ENCODE peak calls at places on chromosomes 16 and 17, in six cellular contexts. H, Z, G, D, T and B are unnamed samples.
A peak's percentile ranks its signal among the peaks of the same experiment; 100 is the strongest.

GRCh38 chr17:81282876-81283275 is 12.2 kb downstream of the SLC38A10 start:
- DNase-seq in H (no peak), G (no peak), T (no peak), Z (no peak), D (no peak), B (no peak)

GRCh38 chr16:19718624-19718965 is 524 bp downstream of the IQCK start:
- DNase-seq in D (no peak), Z (no peak), T (no peak), H (no peak), G (no peak), B (no peak)

GRCh38 chr17:8925808-8926207 is 39.7 kb downstream of the PIK3R5 start:
- DNase-seq in D (no peak), H (no peak), Z (no peak), T (no peak), G (no peak), B (no peak)

GRCh38 chr17:35769895-35770486 is 9.3 kb downstream of the C17orf50 start:
- DNase-seq in G (no peak), H (no peak), D (no peak), Z (no peak), T (no peak), B (no peak)

GRCh38 chr17:42818379-42818778 is 5.7 kb downstream of the BECN1 start:
- DNase-seq in Z (no peak), H (no peak), T (no peak), D (no peak), G (no peak), B (no peak)

GRCh38 chr17:74452027-74452840 is 14.2 kb upstream of the CD300A start:
- DNase-seq in G (no peak), Z (no peak), H (peak; percentile 66), D (no peak), T (no peak), B (no peak)

GRCh38 chr17:65593870-65594584 is 32.6 kb upstream of the AXIN2 start:
- DNase-seq in D (peak; percentile 4), G (no peak), H (no peak), T (no peak), Z (no peak), B (no peak)

GRCh38 chr16:49856741-49857330 is 924 bp upstream of the ZNF423 start:
- DNase-seq in T (no peak), G (peak; percentile 67), H (peak; percentile 31), D (peak; percentile 81), Z (no peak), B (no peak)

GRCh38 chr17:80257716-80258213 is 2.9 kb upstream of the RNF213 start:
- DNase-seq in T (no peak), Z (no peak), H (no peak), D (no peak), G (no peak), B (no peak)

GRCh38 chr16:68798398-68798797 is 44.9 kb upstream of the TANGO6 start:
- DNase-seq in H (no peak), D (no peak), G (no peak), T (no peak), Z (no peak), B (no peak)

GRCh38 chr16:4344659-4345438 is 6.3 kb downstream of the PAM16 start:
- DNase-seq in D (no peak), T (no peak), G (no peak), H (no peak), Z (no peak), B (no peak)

GRCh38 chr16:58127033-58127556 is 2.1 kb downstream of the CFAP20 start:
- DNase-seq in D (peak; percentile 38), H (peak; percentile 34), G (no peak), Z (no peak), T (peak; percentile 45), B (no peak)

GRCh38 chr17:64051153-64051552 is 30.7 kb upstream of the ICAM2 start:
- DNase-seq in D (no peak), T (no peak), G (no peak), H (peak; percentile 34), Z (no peak), B (no peak)

GRCh38 chr16:87131996-87132345 is 185.2 kb downstream of the C16orf95 start:
- DNase-seq in G (no peak), T (no peak), H (no peak), D (no peak), Z (no peak), B (no peak)

GRCh38 chr16:54285414-54286066 is 1.0 kb downstream of the IRX3 start:
- DNase-seq in T (no peak), D (no peak), Z (no peak), H (no peak), G (peak; percentile 20), B (no peak)

GRCh38 chr17:43880420-43880991 is 26.8 kb downstream of the MPP2 start:
- DNase-seq in T (no peak), Z (no peak), H (peak; percentile 53), D (no peak), G (peak; percentile 69), B (peak; percentile 38)

GRCh38 chr16:1044515-1045362 is 27.8 kb upstream of the SSTR5 start:
- DNase-seq in D (no peak), G (no peak), T (no peak), H (no peak), Z (no peak), B (no peak)

GRCh38 chr17:9907883-9908648 is 3.0 kb upstream of the RCVRN start:
- DNase-seq in T (no peak), Z (no peak), G (no peak), D (no peak), H (no peak), B (no peak)

GRCh38 chr17:78878261-78878660 is 24.7 kb downstream of the CEP295NL start:
- DNase-seq in D (no peak), H (no peak), G (no peak), Z (no peak), T (no peak), B (no peak)

GRCh38 chr16:70694517-70695218 is 8.8 kb upstream of the MTSS2 start:
- DNase-seq in Z (no peak), G (no peak), D (no peak), T (no peak), H (no peak), B (no peak)

GRCh38 chr17:5846001-5846400 is 224.2 kb upstream of the WSCD1 start:
- DNase-seq in G (no peak), D (no peak), Z (no peak), H (no peak), T (no peak), B (no peak)

GRCh38 chr17:40069751-40070643 is 7.2 kb downstream of the THRA start:
- DNase-seq in H (no peak), T (peak; percentile 40), G (no peak), Z (peak; percentile 43), D (peak; percentile 39), B (no peak)